ENCODE peak calls at places on chromosomes 2 and 18, in eight cellular contexts. L is OCI-LY7; M is aorta; C is stimulated activated naive CD8-positive, alpha-beta T cell treated with anti-CD3 and anti-CD28 coated beads, Interleukin-15, amount 100 ng/mL, for 72 hours; W is stimulated activated CD4-positive, alpha-beta T cell treated with anti-CD3 and anti-CD28 coated beads, Interleukin-15, amount 100 ng/mL, for 1 hour; F is activated CD8-positive, alpha-beta memory T cell treated with anti-CD3 and anti-CD28 coated beads, Interleukin-2, amount 50 U/mL, for 48 hours; N is HFFc6; P is NCI-H510A treated with DMSO at 0.1 percent for 48 hours. Q is an unnamed sample.

GRCh38 chr2:234973008-234973407 is 21.2 kb downstream of the SH3BP4 start:
- DNase-seq in L (no peak), M (no peak), C (no peak), W (no peak), F (no peak), N (peak), P (no peak), Q (no peak)

GRCh38 chr2:42128731-42129486 is 40.2 kb upstream of the EML4 start:
- DNase-seq in L (peak), M (no peak), C (no peak), W (no peak), F (no peak), N (peak), P (peak), Q (peak)

GRCh38 chr2:106991866-106992265 is 105.9 kb upstream of the ST6GAL2 start:
- DNase-seq in L (no peak), M (no peak), C (no peak), W (no peak), F (no peak), N (no peak), P (no peak), Q (no peak)

GRCh38 chr2:23637011-23637778 is 252.2 kb downstream of the KLHL29 start:
- DNase-seq in L (no peak), M (no peak), C (no peak), W (no peak), F (no peak), N (peak), P (no peak), Q (no peak)

GRCh38 chr18:48636436-48636835 is 97.6 kb downstream of the CTIF start:
- DNase-seq in L (no peak), M (no peak), C (no peak), W (no peak), F (no peak), N (no peak), P (no peak), Q (no peak)

GRCh38 chr18:68623342-68623741 is 91.6 kb downstream of the TMX3 start:
- DNase-seq in L (peak), M (no peak), C (peak), W (no peak), F (no peak), N (peak), P (peak), Q (peak)

GRCh38 chr2:198220727-198221337 is 416.4 kb downstream of the PLCL1 start:
- DNase-seq in L (no peak), M (no peak), C (no peak), W (no peak), F (no peak), N (no peak), P (no peak), Q (no peak)

GRCh38 chr2:195683174-195683573 is 26.1 kb downstream of the SLC39A10 start:
- DNase-seq in L (no peak), M (no peak), C (no peak), W (no peak), F (no peak), N (peak), P (no peak), Q (no peak)

GRCh38 chr2:206482123-206482522 is 38.8 kb downstream of the ADAM23 start:
- DNase-seq in L (no peak), M (no peak), C (no peak), W (no peak), F (no peak), N (no peak), P (no peak), Q (no peak)

GRCh38 chr18:49030692-49031443 is 80.1 kb upstream of the SMAD7 start:
- DNase-seq in L (no peak), M (no peak), C (no peak), W (no peak), F (no peak), N (no peak), P (no peak), Q (no peak)

GRCh38 chr2:62321890-62322289 is 126.0 kb downstream of the B3GNT2 start:
- DNase-seq in L (no peak), M (no peak), C (no peak), W (no peak), F (no peak), N (no peak), P (no peak), Q (no peak)

GRCh38 chr2:31674446-31674845 is 93.7 kb upstream of the SRD5A2 start:
- DNase-seq in L (no peak), M (no peak), C (no peak), W (no peak), F (no peak), N (no peak), P (no peak), Q (no peak)

GRCh38 chr2:197969391-197969893 is 165.0 kb downstream of the PLCL1 start:
- DNase-seq in L (no peak), M (no peak), C (no peak), W (no peak), F (no peak), N (peak), P (peak), Q (no peak)

GRCh38 chr18:79938196-79938595 is 13.3 kb downstream of the SLC66A2 start:
- DNase-seq in L (no peak), M (peak), C (no peak), W (no peak), F (peak), N (no peak), P (no peak), Q (no peak)

GRCh38 chr2:113218283-113219091 is 44.7 kb downstream of the PSD4 start:
- DNase-seq in L (no peak), M (peak), C (no peak), W (no peak), F (no peak), N (peak), P (no peak), Q (peak)

GRCh38 chr2:241933175-241933911 is 63.8 kb downstream of the RTP5 start:
- DNase-seq in L (no peak), M (no peak), C (no peak), W (no peak), F (no peak), N (peak), P (no peak), Q (peak)

GRCh38 chr2:21042958-21043743 is 722 bp downstream of the APOB start:
- DNase-seq in L (peak), M (peak), C (peak), W (peak), F (peak), N (no peak), P (peak), Q (peak)

GRCh38 chr2:237661799-237662328 is 34.5 kb downstream of the LRRFIP1 start:
- DNase-seq in L (peak), M (no peak), C (no peak), W (no peak), F (no peak), N (no peak), P (no peak), Q (no peak)

GRCh38 chr2:104434363-104434792 is 419.5 kb upstream of the POU3F3 start:
- DNase-seq in L (no peak), M (no peak), C (no peak), W (no peak), F (no peak), N (no peak), P (peak), Q (no peak)

GRCh38 chr18:13625843-13626543 is 100.4 kb downstream of the FAM210A start:
- DNase-seq in L (no peak), M (no peak), C (no peak), W (no peak), F (no peak), N (no peak), P (no peak), Q (no peak)

GRCh38 chr2:102100371-102101096 is 42.0 kb upstream of the IL1R1 start:
- DNase-seq in L (no peak), M (no peak), C (no peak), W (no peak), F (no peak), N (peak), P (no peak), Q (no peak)

GRCh38 chr2:38485734-38486133 is 108.7 kb upstream of the ATL2 start:
- DNase-seq in L (peak), M (no peak), C (no peak), W (no peak), F (no peak), N (no peak), P (no peak), Q (peak)

GRCh38 chr2:239021224-239021623 is 173.3 kb downstream of the TWIST2 start:
- DNase-seq in L (no peak), M (peak), C (no peak), W (no peak), F (no peak), N (no peak), P (no peak), Q (no peak)

GRCh38 chr2:189874571-189875320 is 90.5 kb downstream of the PMS1 start:
- DNase-seq in L (no peak), M (no peak), C (no peak), W (no peak), F (no peak), N (no peak), P (no peak), Q (peak)

GRCh38 chr2:177314194-177314593 is 49.7 kb upstream of the NFE2L2 start:
- DNase-seq in L (no peak), M (no peak), C (no peak), W (no peak), F (no peak), N (peak), P (no peak), Q (no peak)

GRCh38 chr2:45470531-45470930 is 140.5 kb downstream of the SRBD1 start:
- DNase-seq in L (no peak), M (no peak), C (no peak), W (no peak), F (no peak), N (no peak), P (no peak), Q (no peak)

GRCh38 chr2:42450136-42450535 is 43.6 kb downstream of the KCNG3 start:
- DNase-seq in L (no peak), M (no peak), C (no peak), W (no peak), F (no peak), N (no peak), P (no peak), Q (no peak)

GRCh38 chr2:120630031-120630701 is 105.5 kb upstream of the GLI2 start:
- DNase-seq in L (no peak), M (no peak), C (no peak), W (no peak), F (peak), N (no peak), P (no peak), Q (no peak)

GRCh38 chr2:226743911-226744310 is 55.7 kb downstream of the IRS1 start:
- DNase-seq in L (no peak), M (no peak), C (no peak), W (no peak), F (no peak), N (no peak), P (no peak), Q (no peak)